ENCODE peak calls at places on chromosomes 6 and 20, in eight cellular contexts. P is erythroblast, G is tibial nerve, S is spleen, I is gastrocnemius medialis, T is ovary, R is breast epithelium, A is prostate gland. W is an unnamed sample.

GRCh38 chr6:156687875-156688549 is 89.2 kb upstream of the ARID1B start:
- DNase-seq in P (peak), G (no peak), S (no peak), I (no peak), T (no peak), R (no peak), A (peak), W (peak)

GRCh38 chr20:1185781-1186334 is 1.1 kb upstream of the TMEM74B start:
- DNase-seq in P (peak), G (no peak), S (no peak), I (no peak), T (no peak), R (no peak), A (peak), W (no peak)

GRCh38 chr20:24752612-24753011 is 196.5 kb upstream of the CST7 start:
- DNase-seq in P (no peak), G (no peak), S (peak), I (no peak), T (no peak), R (no peak), A (no peak), W (peak)

GRCh38 chr6:5123296-5124135 is 38.4 kb downstream of the PPP1R3G start:
- DNase-seq in P (no peak), G (no peak), S (no peak), I (no peak), T (no peak), R (no peak), A (no peak), W (peak)

GRCh38 chr6:26271640-26272090 is 93.3 kb upstream of the BTN3A2 start:
- DNase-seq in P (no peak), G (no peak), S (no peak), I (no peak), T (no peak), R (no peak), A (no peak), W (no peak)

GRCh38 chr6:2222275-2222842 is 23.0 kb downstream of the GMDS start:
- DNase-seq in P (peak), G (no peak), S (no peak), I (no peak), T (no peak), R (no peak), A (no peak), W (no peak)

GRCh38 chr6:161265975-161266374 is 7.9 kb downstream of the AGPAT4 start:
- DNase-seq in P (no peak), G (no peak), S (no peak), I (no peak), T (no peak), R (no peak), A (no peak), W (no peak)

GRCh38 chr20:62737971-62738881 is 29.6 kb downstream of the NTSR1 start:
- DNase-seq in P (no peak), G (no peak), S (peak), I (no peak), T (no peak), R (peak), A (no peak), W (no peak)

GRCh38 chr6:132404330-132404729 is 3.1 kb upstream of the MOXD1 start:
- DNase-seq in P (no peak), G (no peak), S (no peak), I (no peak), T (no peak), R (no peak), A (no peak), W (no peak)

GRCh38 chr6:154537942-154538341 is 27.5 kb upstream of the CNKSR3 start:
- DNase-seq in P (no peak), G (no peak), S (no peak), I (no peak), T (no peak), R (no peak), A (no peak), W (no peak)

GRCh38 chr6:130116273-130116672 is 97.9 kb downstream of the L3MBTL3 start:
- DNase-seq in P (no peak), G (no peak), S (no peak), I (no peak), T (no peak), R (no peak), A (no peak), W (no peak)

GRCh38 chr20:44909872-44910689 is at the start of gene PABPC1L:
- DNase-seq in P (peak), G (peak), S (peak), I (no peak), T (peak), R (no peak), A (peak), W (peak)

GRCh38 chr6:31400467-31401289 is 2.7 kb upstream of the MICA start:
- DNase-seq in P (peak), G (peak), S (peak), I (peak), T (peak), R (peak), A (peak), W (peak)

GRCh38 chr6:31397901-31398300 is 5.5 kb upstream of the MICA start:
- DNase-seq in P (no peak), G (no peak), S (no peak), I (no peak), T (no peak), R (no peak), A (no peak), W (no peak)

GRCh38 chr6:31401403-31401802 is 2.0 kb upstream of the MICA start:
- DNase-seq in P (peak), G (no peak), S (no peak), I (peak), T (peak), R (no peak), A (peak), W (peak)

GRCh38 chr6:31402324-31403282 is 792 bp upstream of the MICA start:
- DNase-seq in P (no peak), G (peak), S (no peak), I (no peak), T (no peak), R (no peak), A (peak), W (peak)

GRCh38 chr6:31399589-31400466 is 3.6 kb upstream of the MICA start:
- DNase-seq in P (peak), G (peak), S (peak), I (peak), T (peak), R (peak), A (peak), W (peak)
- TF ChIP-seq POLR2A in P (peak), G (peak), S (no peak), I (peak), T (peak), R (no peak), A (peak), W (no peak)

GRCh38 chr20:33685328-33686007 is 717 bp downstream of the E2F1 start:
- DNase-seq in P (peak), G (no peak), S (peak), I (no peak), T (no peak), R (no peak), A (no peak), W (no peak)
- TF ChIP-seq POLR2A in P (no peak), G (no peak), S (no peak), I (no peak), T (no peak), R (no peak), A (no peak), W (no peak)

DNA sequence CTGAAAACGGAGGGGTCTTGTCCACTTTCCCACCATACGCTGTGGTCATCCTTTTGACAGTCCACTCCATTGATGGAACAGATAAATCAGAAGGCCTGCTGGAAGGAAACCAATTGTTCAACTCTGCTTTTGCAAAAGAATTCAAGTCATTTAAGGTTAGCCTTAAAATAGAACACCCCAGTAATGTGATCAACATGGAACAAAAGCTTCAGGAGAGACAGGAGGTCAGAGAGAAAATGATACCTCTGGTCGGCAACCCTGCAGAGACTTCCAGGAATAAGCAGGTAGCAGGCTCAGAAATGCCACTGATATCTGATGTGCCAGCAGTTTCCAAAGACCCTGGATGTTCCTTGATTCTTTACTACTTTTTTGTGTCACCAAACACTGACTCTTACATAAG is 39.6 kb upstream of the SHLD1 start:
- DNase-seq in P (no peak), G (no peak), S (no peak), I (no peak), T (no peak), R (no peak), A (no peak), W (no peak)
- TF ChIP-seq POLR2A in P (no peak), G (no peak), S (no peak), I (no peak), T (no peak), R (no peak), A (no peak), W (no peak)

DNA sequence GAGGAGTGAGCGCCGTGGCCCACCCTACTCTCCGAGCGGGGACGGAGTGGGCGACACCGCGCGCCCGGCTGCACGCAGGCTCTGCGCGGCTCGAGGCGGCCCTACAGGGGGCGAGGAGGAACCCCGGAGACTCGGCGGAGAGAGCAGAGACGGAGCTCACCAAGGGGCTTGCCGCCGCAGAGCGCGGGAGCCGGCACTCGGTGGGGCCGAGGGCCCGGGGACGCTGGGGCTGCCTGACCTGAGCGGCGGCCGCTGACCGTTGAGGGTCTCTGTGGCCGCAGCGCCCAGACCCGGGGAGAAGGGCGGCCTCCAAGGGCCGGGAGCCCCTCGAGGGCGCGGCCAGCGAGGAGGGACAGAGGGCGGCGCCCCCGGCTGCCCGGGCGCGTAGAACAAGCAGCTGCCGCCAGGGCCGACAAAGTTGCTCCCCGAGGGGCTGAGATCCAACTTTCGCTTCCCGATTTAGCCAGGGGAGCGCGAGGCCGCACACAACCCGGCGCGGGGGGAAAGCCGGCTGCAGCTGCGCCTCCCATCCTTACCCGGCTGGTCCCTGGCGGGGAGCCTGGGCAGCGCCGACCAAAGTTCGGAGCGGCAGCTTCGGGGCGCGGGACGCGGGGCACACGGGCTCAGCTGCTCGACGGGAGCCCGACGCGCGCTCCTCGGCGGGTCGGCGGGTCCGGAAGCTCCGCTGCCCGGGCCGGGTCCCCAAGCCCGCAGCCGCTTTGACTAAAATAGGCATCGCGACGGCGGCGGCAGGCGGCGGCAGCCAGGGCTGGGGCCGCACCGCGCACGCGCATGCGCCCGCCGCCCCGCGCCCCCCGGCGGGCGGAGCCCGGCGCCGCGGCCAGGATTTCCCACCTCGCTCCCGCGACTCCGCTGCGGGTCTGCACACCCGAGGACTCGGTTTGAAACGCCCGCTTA is 43.1 kb downstream of the POPDC3 start:
- DNase-seq in P (peak), G (peak), S (peak), I (peak), T (peak), R (no peak), A (peak), W (peak)
- TF ChIP-seq POLR2A in P (no peak), G (no peak), S (no peak), I (peak), T (no peak), R (no peak), A (no peak), W (no peak)

GRCh38 chr6:41027799-41028617 is 11.0 kb downstream of the UNC5CL start:
- DNase-seq in P (peak), G (peak), S (peak), I (peak), T (peak), R (peak), A (peak), W (peak)
- TF ChIP-seq POLR2A in P (peak), G (no peak), S (no peak), I (no peak), T (no peak), R (no peak), A (no peak), W (no peak)

DNA sequence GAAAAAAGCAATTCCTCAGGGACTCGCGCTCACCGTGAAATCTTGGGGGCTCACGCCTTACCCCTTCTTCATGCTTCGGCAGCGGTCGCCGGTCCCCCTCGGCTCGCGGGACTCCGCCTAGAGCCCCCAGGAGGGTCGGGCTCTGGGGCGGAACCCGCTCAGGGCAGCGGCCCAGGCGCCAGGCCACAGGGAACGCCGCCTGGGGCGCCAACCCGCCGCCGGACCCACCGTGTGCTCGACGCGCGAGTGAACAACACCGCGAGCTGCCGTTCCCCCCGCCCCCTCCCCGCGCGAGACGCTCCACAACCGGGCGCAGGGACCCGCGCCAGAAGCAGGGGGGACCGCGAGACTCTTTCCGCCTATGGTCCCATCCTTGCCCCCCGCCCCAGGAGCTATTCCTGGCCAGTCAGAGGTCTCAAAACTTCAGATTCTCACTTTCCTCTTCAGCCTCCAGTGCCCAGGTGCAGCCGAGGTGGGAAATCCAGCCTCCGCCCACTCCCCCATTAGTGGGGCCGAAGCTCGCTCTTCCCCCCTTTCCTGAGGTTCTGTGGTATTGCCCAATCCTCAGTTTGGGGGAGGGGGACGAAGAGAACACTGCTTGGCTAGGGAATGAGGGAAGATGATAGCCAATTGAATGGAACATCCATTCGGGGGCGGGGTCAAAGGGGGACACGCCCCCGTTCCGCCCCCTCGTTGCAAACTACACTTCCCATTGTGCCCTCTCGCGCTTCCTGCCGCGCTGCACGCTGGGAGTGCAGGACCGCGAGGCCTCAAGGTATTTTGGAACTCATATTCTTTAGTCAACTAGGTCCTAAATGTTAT is at the start of gene WASF1:
- DNase-seq in P (peak), G (peak), S (peak), I (peak), T (peak), R (peak), A (peak), W (peak)
- TF ChIP-seq POLR2A in P (no peak), G (peak), S (no peak), I (peak), T (peak), R (no peak), A (peak), W (no peak)

W was measured in lower leg skin.